ENCODE peak calls at places on chromosomes 4 and X, in six cellular contexts. U is sigmoid colon, X is mammary epithelial cell, G is pancreas, B is psoas muscle, T is hepatocyte. D is an unnamed sample.

GRCh38 chr4:104642521-104642920 is 147.8 kb upstream of the CXXC4 start:
- DNase-seq in G (no peak), T (no peak), U (no peak), B (no peak), X (no peak), D (no peak)

GRCh38 chr4:173960398-173960797 is 323.1 kb downstream of the FBXO8 start:
- DNase-seq in T (no peak), U (no peak), X (no peak), B (no peak), G (no peak), D (no peak)

GRCh38 chrX:4547218-4547836 is 833.9 kb upstream of the PRKX start:
- DNase-seq in U (no peak), G (peak; percentile 58), X (peak; percentile 23), B (no peak), T (peak; percentile 74), D (peak; percentile 47)

GRCh38 chr4:177118596-177118995 is 191.1 kb upstream of the NEIL3 start:
- DNase-seq in X (peak; percentile 62), G (no peak), U (peak; percentile 81), B (no peak), T (no peak), D (no peak)

GRCh38 chr4:7769936-7770674 is 169.6 kb downstream of the AFAP1 start:
- DNase-seq in T (peak; percentile 35), B (no peak), X (no peak), U (peak; percentile 65), G (no peak), D (no peak)

GRCh38 chrX:74383611-74384010 is 37.7 kb upstream of the SLC16A2 start:
- DNase-seq in B (no peak), T (peak; percentile 53), G (peak; percentile 16), U (no peak), X (peak; percentile 46), D (peak; percentile 30)

GRCh38 chr4:117417856-117418255 is 332.5 kb upstream of the TRAM1L1 start:
- DNase-seq in T (no peak), G (no peak), U (no peak), X (peak; percentile 31), B (no peak), D (no peak)

GRCh38 chrX:133638285-133638684 is 223.0 kb upstream of the GPC4 start:
- DNase-seq in X (peak; percentile 69), T (no peak), U (no peak), G (peak; percentile 45), B (no peak), D (no peak)

GRCh38 chrX:30751497-30751896 is 98.3 kb downstream of the GK start:
- DNase-seq in T (no peak), B (no peak), X (peak; percentile 62), G (no peak), U (no peak), D (no peak)

GRCh38 chr4:48093949-48094550 is 40.0 kb downstream of the TXK start:
- DNase-seq in U (no peak), T (peak; percentile 50), G (peak; percentile 19), X (peak; percentile 93), B (no peak), D (no peak)

GRCh38 chrX:154378059-154378798 is 866 bp upstream of the EMD start:
- DNase-seq in X (no peak), B (peak; percentile 76), U (peak; percentile 90), T (peak; percentile 57), G (peak; percentile 70), D (peak; percentile 68)

GRCh38 chr4:182808673-182809416 is 108.3 kb downstream of the DCTD start:
- DNase-seq in U (no peak), X (no peak), T (no peak), B (no peak), G (no peak), D (no peak)

GRCh38 chr4:23324291-23324690 is 565.6 kb downstream of the PPARGC1A start:
- DNase-seq in B (no peak), T (no peak), U (no peak), G (no peak), X (peak; percentile 41), D (no peak)

GRCh38 chrX:43644124-43644701 is 11.9 kb upstream of the MAOA start:
- DNase-seq in B (no peak), G (no peak), T (peak; percentile 58), X (peak; percentile 89), U (no peak), D (no peak)

GRCh38 chr4:41745292-41746024 is 3.1 kb downstream of the PHOX2B start:
- DNase-seq in T (no peak), G (no peak), U (no peak), B (no peak), X (no peak), D (no peak)

GRCh38 chr4:136858911-136859310 is 673.4 kb downstream of the PCDH18 start:
- DNase-seq in U (no peak), T (no peak), B (no peak), X (no peak), G (no peak), D (no peak)

GRCh38 chr4:120841580-120841979 is 80.9 kb downstream of the PRDM5 start:
- DNase-seq in T (no peak), X (no peak), U (no peak), G (no peak), B (no peak), D (no peak)

GRCh38 chrX:46626566-46626965 is 53.0 kb downstream of the CHST7 start:
- DNase-seq in T (no peak), U (no peak), B (no peak), G (no peak), X (no peak), D (no peak)

GRCh38 chrX:72110051-72110926 is 21.4 kb downstream of the RTL5 start:
- DNase-seq in B (no peak), G (no peak), U (no peak), T (no peak), X (no peak), D (no peak)

GRCh38 chr4:83250666-83251065 is 33.9 kb downstream of the COQ2 start:
- DNase-seq in T (no peak), X (no peak), U (no peak), G (no peak), B (no peak), D (no peak)
- H3K4me3 ChIP-seq in T (no peak overlapping the region), X (no peak overlapping the region), U (no peak overlapping the region), G (no peak overlapping the region), B (no peak overlapping the region), D (no peak overlapping the region)

GRCh38 chrX:13692771-13693231 is 3.9 kb downstream of the RAB9A start:
- DNase-seq in U (no peak), T (no peak), X (no peak), G (no peak), B (no peak), D (no peak)
- H3K4me1 ChIP-seq in U (no peaks in the 10 kb centered on the region), T (peaks cover 8% of the 10 kb centered on the region), X (peaks cover 40% of the 10 kb centered on the region), G (no peaks in the 10 kb centered on the region), B (peaks cover 24% of the 10 kb centered on the region), D (peaks cover 3% of the 10 kb centered on the region)

DNA sequence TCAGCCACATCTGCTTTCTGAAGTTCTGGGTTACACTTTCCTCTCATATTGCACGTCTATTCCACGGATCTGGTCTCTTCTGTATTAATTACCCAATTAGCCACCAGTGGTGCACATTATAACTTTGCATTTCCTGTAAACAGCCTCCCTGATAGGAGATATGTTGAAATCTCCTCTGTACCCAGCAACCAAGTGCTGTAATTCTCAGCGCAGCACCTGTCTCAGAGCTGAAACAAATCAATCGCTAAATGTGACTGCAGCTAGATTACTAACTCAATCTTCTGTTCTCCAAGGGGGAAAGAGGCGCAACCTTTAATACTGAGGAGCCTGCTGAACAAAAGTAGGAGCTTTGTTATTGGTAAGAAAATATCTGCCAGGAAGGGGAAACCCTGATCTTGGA is 326.5 kb downstream of the SLITRK2 start:
- DNase-seq in T (no peak), U (no peak), G (no peak), B (no peak), X (no peak), D (no peak)
- H3K9me3 ChIP-seq in T (no peaks in the 10 kb centered on the region), U (no peaks in the 10 kb centered on the region), G (no peaks in the 10 kb centered on the region), B (no peaks in the 10 kb centered on the region), X (peaks cover 26% of the 10 kb centered on the region), D (no peaks in the 10 kb centered on the region)

GRCh38 chr4:164368894-164369293 is 385.0 kb upstream of the SMIM31 start:
- DNase-seq in X (no peak), B (no peak), U (no peak), T (no peak), G (no peak), D (no peak)
- H3K4me3 ChIP-seq in X (no peak overlapping the region), B (no peak overlapping the region), U (no peak overlapping the region), T (no peak overlapping the region), G (no peak overlapping the region), D (no peak overlapping the region)

GRCh38 chrX:2451456-2452316 is 49.1 kb downstream of the DHRSX start:
- DNase-seq in U (no peak), X (no peak), T (no peak), G (no peak), B (no peak), D (no peak)

GRCh38 chrX:2446815-2447214 is 54.0 kb downstream of the DHRSX start:
- DNase-seq in B (no peak), G (no peak), T (no peak), U (no peak), X (no peak), D (no peak)

GRCh38 chrX:2447484-2447883 is 53.3 kb downstream of the DHRSX start:
- DNase-seq in U (no peak), G (no peak), T (no peak), B (no peak), X (no peak), D (no peak)

GRCh38 chrX:2450681-2451080 is 50.1 kb downstream of the DHRSX start:
- DNase-seq in G (no peak), B (no peak), T (no peak), U (no peak), X (no peak), D (no peak)

DNA sequence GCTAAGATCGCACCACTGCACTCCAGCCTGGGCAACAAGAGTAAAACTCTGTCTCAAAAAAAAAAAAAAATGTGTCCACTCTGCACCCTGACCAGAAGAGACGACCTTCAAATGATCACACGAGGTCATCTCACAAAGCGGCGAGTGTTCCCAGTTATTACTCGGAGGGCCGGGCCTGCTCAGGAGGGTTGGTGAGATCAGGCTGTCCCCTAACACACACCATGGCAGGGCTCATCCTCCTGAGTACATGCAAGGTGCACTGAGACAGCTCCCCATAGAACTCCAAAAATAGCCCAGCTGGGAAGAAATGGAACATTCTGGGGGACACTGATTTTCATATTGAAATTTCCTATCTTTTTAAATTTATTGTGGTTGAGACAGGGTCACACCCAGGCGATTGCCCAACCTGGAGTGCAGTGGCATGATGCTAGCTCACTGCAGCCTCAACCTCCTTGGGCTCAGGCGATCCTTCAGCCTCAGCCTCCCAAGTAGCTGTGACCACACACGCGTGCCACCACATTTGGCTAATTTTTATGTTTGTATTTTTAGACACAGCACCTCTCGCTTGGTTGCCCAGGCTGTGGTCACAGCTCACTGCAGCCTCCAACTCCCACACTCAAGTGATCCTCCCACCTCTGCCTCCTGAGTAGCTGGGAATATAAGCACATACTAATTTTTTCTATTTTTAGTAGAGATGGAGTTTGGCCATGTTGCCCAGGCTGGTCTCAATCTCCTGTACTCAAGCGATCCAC is 51.5 kb downstream of the DHRSX start:
- DNase-seq in X (no peak), G (no peak), B (no peak), U (no peak), T (no peak), D (no peak)
- H3K4me1 ChIP-seq in X (no peaks in the 10 kb centered on the region), G (no peaks in the 10 kb centered on the region), B (no peaks in the 10 kb centered on the region), U (no peaks in the 10 kb centered on the region), T (no peaks in the 10 kb centered on the region), D (no peaks in the 10 kb centered on the region)

GRCh38 chrX:15718283-15718970 is 19.6 kb upstream of the CA5B start:
- DNase-seq in B (no peak), U (no peak), X (no peak), T (peak; percentile 29), G (no peak), D (no peak)
- H3K9me3 ChIP-seq in B (no peaks in the 10 kb centered on the region), U (no peaks in the 10 kb centered on the region), X (no peaks in the 10 kb centered on the region), T (no peaks in the 10 kb centered on the region), G (no peaks in the 10 kb centered on the region), D (no peaks in the 10 kb centered on the region)